ENCODE peak calls at places on chromosomes 3 and 15, in ten cellular contexts. One of them, this sample, is unnamed.

GRCh38 chr15:43958894-43959330 is 132.1 kb downstream of the WDR76 start:
- DNase-seq in endothelial cell: no peak
- DNase-seq in psoas muscle: no peak
- DNase-seq in breast epithelium: no peak
- DNase-seq in cardiac fibroblast: peak
- DNase-seq in cardiac muscle cell: peak
- DNase-seq in GM23338: peak
- DNase-seq in GM12865: no peak
- DNase-seq in lower lobe of right lung: no peak
- DNase-seq in tibial artery: no peak
- DNase-seq in this sample: no peak

GRCh38 chr15:89462198-89462912 is 34.0 kb downstream of the RHCG start:
- DNase-seq in endothelial cell: no peak
- DNase-seq in psoas muscle: no peak
- DNase-seq in breast epithelium: no peak
- DNase-seq in cardiac fibroblast: peak
- DNase-seq in cardiac muscle cell: peak
- DNase-seq in GM23338: peak
- DNase-seq in GM12865: peak
- DNase-seq in lower lobe of right lung: no peak
- DNase-seq in tibial artery: no peak
- DNase-seq in this sample: no peak

GRCh38 chr3:194944526-194944925 is 258.8 kb downstream of the FAM43A start:
- DNase-seq in endothelial cell: no peak
- DNase-seq in psoas muscle: no peak
- DNase-seq in breast epithelium: no peak
- DNase-seq in cardiac fibroblast: no peak
- DNase-seq in cardiac muscle cell: no peak
- DNase-seq in GM23338: no peak
- DNase-seq in GM12865: no peak
- DNase-seq in lower lobe of right lung: no peak
- DNase-seq in tibial artery: no peak
- DNase-seq in this sample: no peak

GRCh38 chr15:35728176-35728938 is 182.4 kb upstream of the DPH6 start:
- DNase-seq in endothelial cell: no peak
- DNase-seq in psoas muscle: no peak
- DNase-seq in breast epithelium: no peak
- DNase-seq in cardiac fibroblast: no peak
- DNase-seq in cardiac muscle cell: no peak
- DNase-seq in GM23338: no peak
- DNase-seq in GM12865: no peak
- DNase-seq in lower lobe of right lung: no peak
- DNase-seq in tibial artery: no peak
- DNase-seq in this sample: no peak

GRCh38 chr3:30493912-30494311 is 112.5 kb upstream of the TGFBR2 start:
- DNase-seq in endothelial cell: no peak
- DNase-seq in psoas muscle: peak
- DNase-seq in breast epithelium: no peak
- DNase-seq in cardiac fibroblast: peak
- DNase-seq in cardiac muscle cell: peak
- DNase-seq in GM23338: no peak
- DNase-seq in GM12865: no peak
- DNase-seq in lower lobe of right lung: no peak
- DNase-seq in tibial artery: peak
- DNase-seq in this sample: no peak

GRCh38 chr3:77051927-77052542 is 12.1 kb downstream of the ROBO2 start:
- DNase-seq in endothelial cell: no peak
- DNase-seq in psoas muscle: no peak
- DNase-seq in breast epithelium: no peak
- DNase-seq in cardiac fibroblast: no peak
- DNase-seq in cardiac muscle cell: no peak
- DNase-seq in GM23338: peak
- DNase-seq in GM12865: no peak
- DNase-seq in lower lobe of right lung: no peak
- DNase-seq in tibial artery: no peak
- DNase-seq in this sample: no peak

GRCh38 chr15:45126535-45127158 is 3.0 kb downstream of the DUOXA1 start:
- DNase-seq in endothelial cell: peak
- DNase-seq in psoas muscle: no peak
- DNase-seq in breast epithelium: no peak
- DNase-seq in cardiac fibroblast: peak
- DNase-seq in cardiac muscle cell: peak
- DNase-seq in GM23338: peak
- DNase-seq in GM12865: peak
- DNase-seq in lower lobe of right lung: peak
- DNase-seq in tibial artery: no peak
- DNase-seq in this sample: no peak

GRCh38 chr3:169232863-169233262 is 430.6 kb downstream of the MECOM start:
- DNase-seq in endothelial cell: no peak
- DNase-seq in psoas muscle: no peak
- DNase-seq in breast epithelium: no peak
- DNase-seq in cardiac fibroblast: peak
- DNase-seq in cardiac muscle cell: peak
- DNase-seq in GM23338: no peak
- DNase-seq in GM12865: no peak
- DNase-seq in lower lobe of right lung: no peak
- DNase-seq in tibial artery: no peak
- DNase-seq in this sample: no peak

GRCh38 chr15:57619746-57620145 is 28.0 kb downstream of the MYZAP start:
- DNase-seq in endothelial cell: no peak
- DNase-seq in psoas muscle: no peak
- DNase-seq in breast epithelium: no peak
- DNase-seq in cardiac fibroblast: no peak
- DNase-seq in cardiac muscle cell: no peak
- DNase-seq in GM23338: peak
- DNase-seq in GM12865: no peak
- DNase-seq in lower lobe of right lung: no peak
- DNase-seq in tibial artery: no peak
- DNase-seq in this sample: no peak
- TF ChIP-seq CTCF in endothelial cell: no peak
- TF ChIP-seq CTCF in psoas muscle: no peak
- TF ChIP-seq CTCF in breast epithelium: no peak
- TF ChIP-seq CTCF in cardiac fibroblast: no peak
- TF ChIP-seq CTCF in cardiac muscle cell: no peak
- TF ChIP-seq CTCF in GM23338: no peak
- TF ChIP-seq CTCF in GM12865: no peak
- TF ChIP-seq CTCF in lower lobe of right lung: no peak
- TF ChIP-seq CTCF in tibial artery: no peak
- TF ChIP-seq CTCF in this sample: no peak

GRCh38 chr15:46365612-46366011 is 730.8 kb downstream of the SQOR start:
- DNase-seq in endothelial cell: no peak
- DNase-seq in psoas muscle: no peak
- DNase-seq in breast epithelium: no peak
- DNase-seq in cardiac fibroblast: peak
- DNase-seq in cardiac muscle cell: peak
- DNase-seq in GM23338: no peak
- DNase-seq in GM12865: no peak
- DNase-seq in lower lobe of right lung: no peak
- DNase-seq in tibial artery: peak
- DNase-seq in this sample: no peak
- TF ChIP-seq CTCF in endothelial cell: no peak
- TF ChIP-seq CTCF in psoas muscle: no peak
- TF ChIP-seq CTCF in breast epithelium: no peak
- TF ChIP-seq CTCF in cardiac fibroblast: no peak
- TF ChIP-seq CTCF in cardiac muscle cell: no peak
- TF ChIP-seq CTCF in GM23338: no peak
- TF ChIP-seq CTCF in GM12865: no peak
- TF ChIP-seq CTCF in lower lobe of right lung: no peak
- TF ChIP-seq CTCF in tibial artery: no peak
- TF ChIP-seq CTCF in this sample: no peak

GRCh38 chr3:152316318-152316717 is 47.6 kb downstream of the MBNL1 start:
- DNase-seq in endothelial cell: no peak
- DNase-seq in psoas muscle: no peak
- DNase-seq in breast epithelium: no peak
- DNase-seq in cardiac fibroblast: no peak
- DNase-seq in cardiac muscle cell: no peak
- DNase-seq in GM23338: no peak
- DNase-seq in GM12865: no peak
- DNase-seq in lower lobe of right lung: no peak
- DNase-seq in tibial artery: no peak
- DNase-seq in this sample: no peak
- TF ChIP-seq CTCF in endothelial cell: no peak
- TF ChIP-seq CTCF in psoas muscle: no peak
- TF ChIP-seq CTCF in breast epithelium: no peak
- TF ChIP-seq CTCF in cardiac fibroblast: no peak
- TF ChIP-seq CTCF in cardiac muscle cell: no peak
- TF ChIP-seq CTCF in GM23338: no peak
- TF ChIP-seq CTCF in GM12865: no peak
- TF ChIP-seq CTCF in lower lobe of right lung: no peak
- TF ChIP-seq CTCF in tibial artery: no peak
- TF ChIP-seq CTCF in this sample: no peak

GRCh38 chr15:31870336-31871158 is 159.8 kb upstream of the CHRNA7 start:
- DNase-seq in endothelial cell: peak
- DNase-seq in psoas muscle: peak
- DNase-seq in breast epithelium: peak
- DNase-seq in cardiac fibroblast: peak
- DNase-seq in cardiac muscle cell: peak
- DNase-seq in GM23338: peak
- DNase-seq in GM12865: peak
- DNase-seq in lower lobe of right lung: peak
- DNase-seq in tibial artery: peak
- DNase-seq in this sample: peak
- TF ChIP-seq CTCF in endothelial cell: no peak
- TF ChIP-seq CTCF in psoas muscle: no peak
- TF ChIP-seq CTCF in breast epithelium: no peak
- TF ChIP-seq CTCF in cardiac fibroblast: no peak
- TF ChIP-seq CTCF in cardiac muscle cell: no peak
- TF ChIP-seq CTCF in GM23338: no peak
- TF ChIP-seq CTCF in GM12865: no peak
- TF ChIP-seq CTCF in lower lobe of right lung: no peak
- TF ChIP-seq CTCF in tibial artery: no peak
- TF ChIP-seq CTCF in this sample: no peak